ENCODE peak calls at places on chromosomes 1 and 21, in nine cellular contexts. One of them, this sample, is unnamed.

GRCh38 chr1:36436820-36437219 is 13.4 kb downstream of the OSCP1 start:
- DNase-seq in WTC11: no peak
- DNase-seq in cardiac muscle cell: no peak
- DNase-seq in breast epithelium: no peak
- DNase-seq in tibial nerve: no peak
- DNase-seq in epithelial cell of esophagus: peak; percentile 96
- DNase-seq in RWPE1: peak; percentile 67
- DNase-seq in cardiac fibroblast: peak; percentile 38
- DNase-seq in kidney epithelial cell: peak; percentile 86
- DNase-seq in this sample: no peak

GRCh38 chr21:22416555-22416954 is 1418.3 kb downstream of the NCAM2 start:
- DNase-seq in WTC11: no peak
- DNase-seq in cardiac muscle cell: no peak
- DNase-seq in breast epithelium: no peak
- DNase-seq in tibial nerve: no peak
- DNase-seq in epithelial cell of esophagus: no peak
- DNase-seq in RWPE1: no peak
- DNase-seq in cardiac fibroblast: no peak
- DNase-seq in kidney epithelial cell: no peak
- DNase-seq in this sample: no peak

GRCh38 chr1:243550276-243550675 is 294.4 kb downstream of the SDCCAG8 start:
- DNase-seq in WTC11: no peak
- DNase-seq in cardiac muscle cell: peak; percentile 51
- DNase-seq in breast epithelium: no peak
- DNase-seq in tibial nerve: no peak
- DNase-seq in epithelial cell of esophagus: no peak
- DNase-seq in RWPE1: no peak
- DNase-seq in cardiac fibroblast: peak; percentile 85
- DNase-seq in kidney epithelial cell: peak; percentile 9
- DNase-seq in this sample: peak; percentile 90

GRCh38 chr1:117215733-117216462 is 5.2 kb upstream of the VTCN1 start:
- DNase-seq in WTC11: no peak
- DNase-seq in cardiac muscle cell: no peak
- DNase-seq in breast epithelium: no peak
- DNase-seq in tibial nerve: no peak
- DNase-seq in epithelial cell of esophagus: no peak
- DNase-seq in RWPE1: no peak
- DNase-seq in cardiac fibroblast: no peak
- DNase-seq in kidney epithelial cell: no peak
- DNase-seq in this sample: no peak

GRCh38 chr21:15706686-15707085 is 23.1 kb upstream of the USP25 start:
- DNase-seq in WTC11: no peak
- DNase-seq in cardiac muscle cell: peak; percentile 96
- DNase-seq in breast epithelium: peak; percentile 55
- DNase-seq in tibial nerve: no peak
- DNase-seq in epithelial cell of esophagus: peak; percentile 98
- DNase-seq in RWPE1: peak; percentile 88
- DNase-seq in cardiac fibroblast: peak; percentile 98
- DNase-seq in kidney epithelial cell: peak; percentile 75
- DNase-seq in this sample: peak; percentile 99

GRCh38 chr1:223713546-223714420 is 1.4 kb downstream of the CAPN2 start:
- DNase-seq in WTC11: no peak
- DNase-seq in cardiac muscle cell: no peak
- DNase-seq in breast epithelium: no peak
- DNase-seq in tibial nerve: no peak
- DNase-seq in epithelial cell of esophagus: peak; percentile 75
- DNase-seq in RWPE1: no peak
- DNase-seq in cardiac fibroblast: no peak
- DNase-seq in kidney epithelial cell: no peak
- DNase-seq in this sample: no peak

GRCh38 chr21:36723371-36723881 is 24.5 kb downstream of the SIM2 start:
- DNase-seq in WTC11: no peak
- DNase-seq in cardiac muscle cell: no peak
- DNase-seq in breast epithelium: no peak
- DNase-seq in tibial nerve: no peak
- DNase-seq in epithelial cell of esophagus: no peak
- DNase-seq in RWPE1: no peak
- DNase-seq in cardiac fibroblast: no peak
- DNase-seq in kidney epithelial cell: no peak
- DNase-seq in this sample: no peak

GRCh38 chr1:235077163-235077540 is 51.5 kb downstream of the TOMM20 start:
- DNase-seq in WTC11: no peak
- DNase-seq in cardiac muscle cell: no peak
- DNase-seq in breast epithelium: no peak
- DNase-seq in tibial nerve: no peak
- DNase-seq in epithelial cell of esophagus: no peak
- DNase-seq in RWPE1: no peak
- DNase-seq in cardiac fibroblast: no peak
- DNase-seq in kidney epithelial cell: no peak
- DNase-seq in this sample: no peak

GRCh38 chr1:194209920-194210319 is 1023.5 kb upstream of the B3GALT2 start:
- DNase-seq in WTC11: no peak
- DNase-seq in cardiac muscle cell: no peak
- DNase-seq in breast epithelium: no peak
- DNase-seq in tibial nerve: no peak
- DNase-seq in epithelial cell of esophagus: no peak
- DNase-seq in RWPE1: no peak
- DNase-seq in cardiac fibroblast: no peak
- DNase-seq in kidney epithelial cell: no peak
- DNase-seq in this sample: no peak

GRCh38 chr1:152112101-152112884 is 3.0 kb downstream of the TCHH start:
- DNase-seq in WTC11: peak; percentile 14
- DNase-seq in cardiac muscle cell: peak; percentile 39
- DNase-seq in breast epithelium: no peak
- DNase-seq in tibial nerve: no peak
- DNase-seq in epithelial cell of esophagus: peak; percentile 44
- DNase-seq in RWPE1: no peak
- DNase-seq in cardiac fibroblast: peak; percentile 16
- DNase-seq in kidney epithelial cell: no peak
- DNase-seq in this sample: peak; percentile 17

GRCh38 chr1:152110365-152110859 is 4.8 kb downstream of the TCHH start:
- DNase-seq in WTC11: peak; percentile 37
- DNase-seq in cardiac muscle cell: peak; percentile 60
- DNase-seq in breast epithelium: no peak
- DNase-seq in tibial nerve: no peak
- DNase-seq in epithelial cell of esophagus: peak; percentile 62
- DNase-seq in RWPE1: peak; percentile 36
- DNase-seq in cardiac fibroblast: peak; percentile 65
- DNase-seq in kidney epithelial cell: no peak
- DNase-seq in this sample: peak; percentile 46

GRCh38 chr1:152111515-152111968 is 3.7 kb downstream of the TCHH start:
- DNase-seq in WTC11: peak; percentile 51
- DNase-seq in cardiac muscle cell: peak; percentile 53
- DNase-seq in breast epithelium: no peak
- DNase-seq in tibial nerve: no peak
- DNase-seq in epithelial cell of esophagus: peak; percentile 55
- DNase-seq in RWPE1: no peak
- DNase-seq in cardiac fibroblast: no peak
- DNase-seq in kidney epithelial cell: no peak
- DNase-seq in this sample: peak; percentile 34

GRCh38 chr1:152109998-152110294 is 5.3 kb downstream of the TCHH start:
- DNase-seq in WTC11: no peak
- DNase-seq in cardiac muscle cell: no peak
- DNase-seq in breast epithelium: no peak
- DNase-seq in tibial nerve: no peak
- DNase-seq in epithelial cell of esophagus: no peak
- DNase-seq in RWPE1: no peak
- DNase-seq in cardiac fibroblast: no peak
- DNase-seq in kidney epithelial cell: no peak
- DNase-seq in this sample: no peak

DNA sequence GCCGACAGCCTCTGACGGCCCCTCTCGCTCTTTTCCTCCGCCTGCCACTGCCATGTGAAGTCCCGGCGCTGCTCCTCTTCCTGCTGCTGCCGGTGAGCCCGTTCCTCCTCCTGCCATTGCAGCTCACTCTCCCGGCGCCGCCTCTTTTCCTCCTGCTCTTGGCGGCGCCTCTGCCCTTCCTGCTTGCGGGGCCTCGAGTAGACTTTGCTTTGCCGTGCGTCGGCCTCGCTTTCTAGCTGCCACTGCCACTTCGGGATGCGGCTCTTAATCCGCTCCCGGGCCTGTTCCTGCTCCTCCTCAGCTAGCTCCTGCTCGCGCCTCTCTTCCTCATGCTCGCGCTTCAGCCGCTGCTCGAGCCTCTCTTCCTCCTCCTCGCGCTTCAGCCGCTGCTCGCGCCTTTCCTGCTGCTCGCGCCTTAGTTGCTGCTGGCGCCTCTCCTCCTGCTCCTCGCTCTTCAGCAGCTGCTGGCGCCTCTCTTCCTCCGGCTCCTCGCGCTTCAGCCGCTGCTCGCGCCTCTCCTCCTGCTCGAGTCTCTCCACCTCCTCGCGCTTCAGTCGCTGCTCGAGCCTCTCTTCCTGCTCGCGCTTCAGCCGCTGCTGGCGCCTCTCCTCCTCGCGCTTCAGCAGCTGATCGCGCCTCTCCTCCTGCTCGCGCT is 4.3 kb downstream of the TCHH start:
- DNase-seq in WTC11: peak; percentile 34
- DNase-seq in cardiac muscle cell: peak; percentile 61
- DNase-seq in breast epithelium: no peak
- DNase-seq in tibial nerve: no peak
- DNase-seq in epithelial cell of esophagus: peak; percentile 67
- DNase-seq in RWPE1: peak; percentile 25
- DNase-seq in cardiac fibroblast: peak; percentile 65
- DNase-seq in kidney epithelial cell: no peak
- DNase-seq in this sample: peak; percentile 48
- TF ChIP-seq CTCF in WTC11: no peak
- TF ChIP-seq CTCF in cardiac muscle cell: no peak
- TF ChIP-seq CTCF in breast epithelium: no peak
- TF ChIP-seq CTCF in tibial nerve: no peak
- TF ChIP-seq CTCF in epithelial cell of esophagus: no peak
- TF ChIP-seq CTCF in RWPE1: no peak
- TF ChIP-seq CTCF in cardiac fibroblast: no peak
- TF ChIP-seq CTCF in kidney epithelial cell: no peak
- TF ChIP-seq CTCF in this sample: no peak

GRCh38 chr1:209597496-209597895 is 14.0 kb downstream of the CAMK1G start:
- DNase-seq in WTC11: no peak
- DNase-seq in cardiac muscle cell: no peak
- DNase-seq in breast epithelium: no peak
- DNase-seq in tibial nerve: no peak
- DNase-seq in epithelial cell of esophagus: peak; percentile 50
- DNase-seq in RWPE1: no peak
- DNase-seq in cardiac fibroblast: peak; percentile 16
- DNase-seq in kidney epithelial cell: no peak
- DNase-seq in this sample: no peak

GRCh38 chr1:209595032-209595431 is 11.5 kb downstream of the CAMK1G start:
- DNase-seq in WTC11: no peak
- DNase-seq in cardiac muscle cell: no peak
- DNase-seq in breast epithelium: no peak
- DNase-seq in tibial nerve: no peak
- DNase-seq in epithelial cell of esophagus: no peak
- DNase-seq in RWPE1: no peak
- DNase-seq in cardiac fibroblast: no peak
- DNase-seq in kidney epithelial cell: no peak
- DNase-seq in this sample: no peak

GRCh38 chr1:209593747-209594146 is 10.2 kb downstream of the CAMK1G start:
- DNase-seq in WTC11: no peak
- DNase-seq in cardiac muscle cell: no peak
- DNase-seq in breast epithelium: no peak
- DNase-seq in tibial nerve: no peak
- DNase-seq in epithelial cell of esophagus: no peak
- DNase-seq in RWPE1: no peak
- DNase-seq in cardiac fibroblast: no peak
- DNase-seq in kidney epithelial cell: no peak
- DNase-seq in this sample: no peak

GRCh38 chr1:209594440-209594839 is 10.9 kb downstream of the CAMK1G start:
- DNase-seq in WTC11: no peak
- DNase-seq in cardiac muscle cell: no peak
- DNase-seq in breast epithelium: no peak
- DNase-seq in tibial nerve: no peak
- DNase-seq in epithelial cell of esophagus: peak; percentile 43
- DNase-seq in RWPE1: no peak
- DNase-seq in cardiac fibroblast: no peak
- DNase-seq in kidney epithelial cell: no peak
- DNase-seq in this sample: no peak

GRCh38 chr1:209595599-209595998 is 12.1 kb downstream of the CAMK1G start:
- DNase-seq in WTC11: no peak
- DNase-seq in cardiac muscle cell: no peak
- DNase-seq in breast epithelium: no peak
- DNase-seq in tibial nerve: no peak
- DNase-seq in epithelial cell of esophagus: no peak
- DNase-seq in RWPE1: no peak
- DNase-seq in cardiac fibroblast: no peak
- DNase-seq in kidney epithelial cell: no peak
- DNase-seq in this sample: no peak
- TF ChIP-seq CTCF in WTC11: no peak
- TF ChIP-seq CTCF in cardiac muscle cell: no peak
- TF ChIP-seq CTCF in breast epithelium: no peak
- TF ChIP-seq CTCF in tibial nerve: no peak
- TF ChIP-seq CTCF in epithelial cell of esophagus: no peak
- TF ChIP-seq CTCF in RWPE1: no peak
- TF ChIP-seq CTCF in cardiac fibroblast: no peak
- TF ChIP-seq CTCF in kidney epithelial cell: no peak
- TF ChIP-seq CTCF in this sample: no peak

GRCh38 chr1:8763888-8764287 is 53.6 kb downstream of the RERE start:
- DNase-seq in WTC11: no peak
- DNase-seq in cardiac muscle cell: peak; percentile 48
- DNase-seq in breast epithelium: no peak
- DNase-seq in tibial nerve: no peak
- DNase-seq in epithelial cell of esophagus: peak; percentile 34
- DNase-seq in RWPE1: no peak
- DNase-seq in cardiac fibroblast: peak; percentile 28
- DNase-seq in kidney epithelial cell: no peak
- DNase-seq in this sample: no peak
- TF ChIP-seq CTCF in WTC11: no peak
- TF ChIP-seq CTCF in cardiac muscle cell: no peak
- TF ChIP-seq CTCF in breast epithelium: no peak
- TF ChIP-seq CTCF in tibial nerve: no peak
- TF ChIP-seq CTCF in epithelial cell of esophagus: no peak
- TF ChIP-seq CTCF in RWPE1: no peak
- TF ChIP-seq CTCF in cardiac fibroblast: no peak
- TF ChIP-seq CTCF in kidney epithelial cell: peak; percentile 8
- TF ChIP-seq CTCF in this sample: no peak

GRCh38 chr1:156828414-156829085 is 11.9 kb upstream of the SH2D2A start:
- DNase-seq in WTC11: no peak
- DNase-seq in cardiac muscle cell: no peak
- DNase-seq in breast epithelium: no peak
- DNase-seq in tibial nerve: no peak
- DNase-seq in epithelial cell of esophagus: no peak
- DNase-seq in RWPE1: no peak
- DNase-seq in cardiac fibroblast: no peak
- DNase-seq in kidney epithelial cell: no peak
- DNase-seq in this sample: no peak

GRCh38 chr1:156836041-156836654 is 19.5 kb upstream of the SH2D2A start:
- DNase-seq in WTC11: no peak
- DNase-seq in cardiac muscle cell: no peak
- DNase-seq in breast epithelium: no peak
- DNase-seq in tibial nerve: no peak
- DNase-seq in epithelial cell of esophagus: no peak
- DNase-seq in RWPE1: no peak
- DNase-seq in cardiac fibroblast: no peak
- DNase-seq in kidney epithelial cell: no peak
- DNase-seq in this sample: no peak

GRCh38 chr1:156833598-156833997 is 16.9 kb upstream of the SH2D2A start:
- DNase-seq in WTC11: no peak
- DNase-seq in cardiac muscle cell: no peak
- DNase-seq in breast epithelium: no peak
- DNase-seq in tibial nerve: no peak
- DNase-seq in epithelial cell of esophagus: no peak
- DNase-seq in RWPE1: no peak
- DNase-seq in cardiac fibroblast: no peak
- DNase-seq in kidney epithelial cell: no peak
- DNase-seq in this sample: no peak

GRCh38 chr1:156834322-156834721 is 17.7 kb upstream of the SH2D2A start:
- DNase-seq in WTC11: no peak
- DNase-seq in cardiac muscle cell: no peak
- DNase-seq in breast epithelium: no peak
- DNase-seq in tibial nerve: no peak
- DNase-seq in epithelial cell of esophagus: no peak
- DNase-seq in RWPE1: no peak
- DNase-seq in cardiac fibroblast: no peak
- DNase-seq in kidney epithelial cell: no peak
- DNase-seq in this sample: no peak

GRCh38 chr1:156832434-156832833 is 15.8 kb upstream of the SH2D2A start:
- DNase-seq in WTC11: no peak
- DNase-seq in cardiac muscle cell: no peak
- DNase-seq in breast epithelium: no peak
- DNase-seq in tibial nerve: no peak
- DNase-seq in epithelial cell of esophagus: no peak
- DNase-seq in RWPE1: no peak
- DNase-seq in cardiac fibroblast: no peak
- DNase-seq in kidney epithelial cell: no peak
- DNase-seq in this sample: no peak
- TF ChIP-seq CTCF in WTC11: no peak
- TF ChIP-seq CTCF in cardiac muscle cell: no peak
- TF ChIP-seq CTCF in breast epithelium: no peak
- TF ChIP-seq CTCF in tibial nerve: no peak
- TF ChIP-seq CTCF in epithelial cell of esophagus: no peak
- TF ChIP-seq CTCF in RWPE1: no peak
- TF ChIP-seq CTCF in cardiac fibroblast: no peak
- TF ChIP-seq CTCF in kidney epithelial cell: no peak
- TF ChIP-seq CTCF in this sample: peak; percentile 10

This sample was measured in fibroblast of mammary gland.